ENCODE peak calls at places on chromosomes 1 and 21, in seven cellular contexts. One of them, this sample, is unnamed.

GRCh38 chr1:246110343-246111219 is 396.5 kb downstream of the SMYD3 start:
- DNase-seq in activated T-helper 9 cell treated with anti-CD3 and anti-CD28 coated beads, Interleukin-2, amount 50 U/mL, for 16 hours: no peak
- DNase-seq in IMR-90: peak
- DNase-seq in stimulated activated naive CD4-positive, alpha-beta T cell: no peak
- DNase-seq in Ammon's horn: no peak
- DNase-seq in stimulated activated CD8-positive, alpha-beta memory T cell treated with anti-CD3 and anti-CD28 coated beads, Interleukin-12 subunit alpha, Interleukin-12 subunit beta, amount 100 ng/mL, for 1 hour: no peak
- DNase-seq in cardiac muscle cell: no peak
- DNase-seq in this sample: no peak

GRCh38 chr1:27891196-27891889 is 19.0 kb downstream of the THEMIS2 start:
- DNase-seq in cardiac muscle cell: no peak
- DNase-seq in Ammon's horn: peak
- DNase-seq in stimulated activated naive CD4-positive, alpha-beta T cell: no peak
- DNase-seq in activated T-helper 9 cell treated with anti-CD3 and anti-CD28 coated beads, Interleukin-2, amount 50 U/mL, for 16 hours: no peak
- DNase-seq in stimulated activated CD8-positive, alpha-beta memory T cell treated with anti-CD3 and anti-CD28 coated beads, Interleukin-12 subunit alpha, Interleukin-12 subunit beta, amount 100 ng/mL, for 1 hour: no peak
- DNase-seq in IMR-90: no peak
- DNase-seq in this sample: no peak

GRCh38 chr1:85836736-85837135 is 128.5 kb upstream of the ZNHIT6 start:
- DNase-seq in stimulated activated CD8-positive, alpha-beta memory T cell treated with anti-CD3 and anti-CD28 coated beads, Interleukin-12 subunit alpha, Interleukin-12 subunit beta, amount 100 ng/mL, for 1 hour: no peak
- DNase-seq in IMR-90: no peak
- DNase-seq in cardiac muscle cell: no peak
- DNase-seq in activated T-helper 9 cell treated with anti-CD3 and anti-CD28 coated beads, Interleukin-2, amount 50 U/mL, for 16 hours: no peak
- DNase-seq in Ammon's horn: no peak
- DNase-seq in stimulated activated naive CD4-positive, alpha-beta T cell: no peak
- DNase-seq in this sample: no peak

GRCh38 chr1:51839094-51839493 is 39.4 kb downstream of the NRDC start:
- DNase-seq in stimulated activated CD8-positive, alpha-beta memory T cell treated with anti-CD3 and anti-CD28 coated beads, Interleukin-12 subunit alpha, Interleukin-12 subunit beta, amount 100 ng/mL, for 1 hour: no peak
- DNase-seq in IMR-90: no peak
- DNase-seq in stimulated activated naive CD4-positive, alpha-beta T cell: no peak
- DNase-seq in cardiac muscle cell: no peak
- DNase-seq in activated T-helper 9 cell treated with anti-CD3 and anti-CD28 coated beads, Interleukin-2, amount 50 U/mL, for 16 hours: no peak
- DNase-seq in Ammon's horn: no peak
- DNase-seq in this sample: no peak

GRCh38 chr21:34980423-34981115 is 68.5 kb downstream of the RUNX1 start:
- DNase-seq in Ammon's horn: no peak
- DNase-seq in cardiac muscle cell: no peak
- DNase-seq in activated T-helper 9 cell treated with anti-CD3 and anti-CD28 coated beads, Interleukin-2, amount 50 U/mL, for 16 hours: no peak
- DNase-seq in stimulated activated CD8-positive, alpha-beta memory T cell treated with anti-CD3 and anti-CD28 coated beads, Interleukin-12 subunit alpha, Interleukin-12 subunit beta, amount 100 ng/mL, for 1 hour: no peak
- DNase-seq in IMR-90: no peak
- DNase-seq in stimulated activated naive CD4-positive, alpha-beta T cell: no peak
- DNase-seq in this sample: no peak

GRCh38 chr1:205188132-205188531 is 23.4 kb downstream of the DSTYK start:
- DNase-seq in stimulated activated naive CD4-positive, alpha-beta T cell: no peak
- DNase-seq in stimulated activated CD8-positive, alpha-beta memory T cell treated with anti-CD3 and anti-CD28 coated beads, Interleukin-12 subunit alpha, Interleukin-12 subunit beta, amount 100 ng/mL, for 1 hour: no peak
- DNase-seq in IMR-90: peak
- DNase-seq in Ammon's horn: no peak
- DNase-seq in cardiac muscle cell: no peak
- DNase-seq in activated T-helper 9 cell treated with anti-CD3 and anti-CD28 coated beads, Interleukin-2, amount 50 U/mL, for 16 hours: no peak
- DNase-seq in this sample: no peak

GRCh38 chr1:97791251-97791650 is 129.6 kb downstream of the DPYD start:
- DNase-seq in IMR-90: no peak
- DNase-seq in cardiac muscle cell: no peak
- DNase-seq in activated T-helper 9 cell treated with anti-CD3 and anti-CD28 coated beads, Interleukin-2, amount 50 U/mL, for 16 hours: no peak
- DNase-seq in stimulated activated naive CD4-positive, alpha-beta T cell: no peak
- DNase-seq in stimulated activated CD8-positive, alpha-beta memory T cell treated with anti-CD3 and anti-CD28 coated beads, Interleukin-12 subunit alpha, Interleukin-12 subunit beta, amount 100 ng/mL, for 1 hour: no peak
- DNase-seq in Ammon's horn: no peak
- DNase-seq in this sample: no peak

GRCh38 chr21:28770867-28771661 is 221.6 kb downstream of the LTN1 start:
- DNase-seq in cardiac muscle cell: no peak
- DNase-seq in Ammon's horn: no peak
- DNase-seq in IMR-90: peak
- DNase-seq in stimulated activated naive CD4-positive, alpha-beta T cell: no peak
- DNase-seq in activated T-helper 9 cell treated with anti-CD3 and anti-CD28 coated beads, Interleukin-2, amount 50 U/mL, for 16 hours: no peak
- DNase-seq in stimulated activated CD8-positive, alpha-beta memory T cell treated with anti-CD3 and anti-CD28 coated beads, Interleukin-12 subunit alpha, Interleukin-12 subunit beta, amount 100 ng/mL, for 1 hour: no peak
- DNase-seq in this sample: no peak

GRCh38 chr1:29563571-29563970 is 327.2 kb downstream of the PTPRU start:
- DNase-seq in activated T-helper 9 cell treated with anti-CD3 and anti-CD28 coated beads, Interleukin-2, amount 50 U/mL, for 16 hours: no peak
- DNase-seq in IMR-90: peak
- DNase-seq in stimulated activated naive CD4-positive, alpha-beta T cell: no peak
- DNase-seq in cardiac muscle cell: no peak
- DNase-seq in Ammon's horn: no peak
- DNase-seq in stimulated activated CD8-positive, alpha-beta memory T cell treated with anti-CD3 and anti-CD28 coated beads, Interleukin-12 subunit alpha, Interleukin-12 subunit beta, amount 100 ng/mL, for 1 hour: no peak
- DNase-seq in this sample: no peak

GRCh38 chr1:232704694-232705680 is 75.1 kb upstream of the SIPA1L2 start:
- DNase-seq in stimulated activated CD8-positive, alpha-beta memory T cell treated with anti-CD3 and anti-CD28 coated beads, Interleukin-12 subunit alpha, Interleukin-12 subunit beta, amount 100 ng/mL, for 1 hour: no peak
- DNase-seq in activated T-helper 9 cell treated with anti-CD3 and anti-CD28 coated beads, Interleukin-2, amount 50 U/mL, for 16 hours: no peak
- DNase-seq in IMR-90: peak
- DNase-seq in cardiac muscle cell: no peak
- DNase-seq in Ammon's horn: peak
- DNase-seq in stimulated activated naive CD4-positive, alpha-beta T cell: no peak
- DNase-seq in this sample: no peak